ENCODE peak calls at places on chromosomes 7 and 10, in eight cellular contexts. M is WTC11, P is HTR-8/SVneo, Q is fibroblast of lung, Z is A673, N is midbrain, G is heart left ventricle, X is NCI-H2029 treated with DMSO at 0.1 percent for 48 hours. C is an unnamed sample.

GRCh38 chr10:78082636-78083035 is 49.0 kb downstream of the RPS24 start:
- DNase-seq in M (no peak), P (no peak), Q (no peak), Z (no peak), N (no peak), G (no peak), X (no peak), C (no peak)

GRCh38 chr7:142012825-142013506 is 17.3 kb downstream of the MGAM start:
- DNase-seq in M (peak; percentile 15), P (no peak), Q (peak; percentile 14), Z (peak; percentile 1), N (no peak), G (no peak), X (no peak), C (no peak)

GRCh38 chr10:29555746-29556481 is 78.9 kb downstream of the SVIL start:
- DNase-seq in M (no peak), P (peak; percentile 22), Q (peak; percentile 92), Z (no peak), N (no peak), G (no peak), X (no peak), C (no peak)

GRCh38 chr10:101833466-101833865 is 10.1 kb downstream of the KCNIP2 start:
- DNase-seq in M (no peak), P (no peak), Q (no peak), Z (no peak), N (no peak), G (peak; percentile 1), X (no peak), C (no peak)

GRCh38 chr7:122006687-122007086 is 133.7 kb downstream of the PTPRZ1 start:
- DNase-seq in M (no peak), P (no peak), Q (no peak), Z (no peak), N (no peak), G (no peak), X (peak; percentile 14), C (no peak)

GRCh38 chr7:149882264-149883048 is 8.7 kb downstream of the ATP6V0E2 start:
- DNase-seq in M (no peak), P (no peak), Q (peak; percentile 47), Z (no peak), N (peak; percentile 75), G (no peak), X (no peak), C (peak; percentile 92)

GRCh38 chr10:123911866-123912265 is 20.3 kb upstream of the CPXM2 start:
- DNase-seq in M (no peak), P (no peak), Q (no peak), Z (no peak), N (no peak), G (no peak), X (peak; percentile 16), C (no peak)

GRCh38 chr10:79063071-79063491 is 5.7 kb upstream of the ZMIZ1 start:
- DNase-seq in M (no peak), P (no peak), Q (no peak), Z (no peak), N (no peak), G (peak; percentile 24), X (no peak), C (no peak)

GRCh38 chr7:84337386-84337785 is 142.8 kb upstream of the SEMA3A start:
- DNase-seq in M (no peak), P (no peak), Q (peak; percentile 91), Z (no peak), N (no peak), G (no peak), X (no peak), C (no peak)

GRCh38 chr10:124048371-124049290 is 44.8 kb downstream of the CHST15 start:
- DNase-seq in M (no peak), P (no peak), Q (no peak), Z (no peak), N (no peak), G (no peak), X (no peak), C (no peak)

GRCh38 chr10:114408968-114409444 is 4.7 kb upstream of the AFAP1L2 start:
- DNase-seq in M (no peak), P (no peak), Q (no peak), Z (no peak), N (no peak), G (no peak), X (no peak), C (no peak)

GRCh38 chr7:133484135-133484534 is 231.3 kb downstream of the EXOC4 start:
- DNase-seq in M (no peak), P (no peak), Q (peak; percentile 77), Z (peak; percentile 88), N (no peak), G (no peak), X (no peak), C (no peak)

GRCh38 chr7:134946260-134946659 is 40.0 kb upstream of the AGBL3 start:
- DNase-seq in M (no peak), P (no peak), Q (peak; percentile 35), Z (peak; percentile 21), N (no peak), G (no peak), X (no peak), C (no peak)

GRCh38 chr10:126904807-126905686 is at the start of gene DOCK1:
- DNase-seq in M (peak; percentile 73), P (peak; percentile 61), Q (peak; percentile 73), Z (peak; percentile 84), N (peak; percentile 62), G (peak; percentile 67), X (no peak), C (no peak)